ENCODE peak calls at places on chromosome 14, in eight cellular contexts. One of them, this sample, is unnamed.

GRCh38 chr14:25833341-25834121 is 764.3 kb downstream of the NOVA1 start:
- ATAC-seq in heart right ventricle: no peak
- ATAC-seq in right lobe of liver: no peak
- ATAC-seq in upper lobe of right lung: no peak
- ATAC-seq in HepG2: peak
- ATAC-seq in GM12878: no peak
- ATAC-seq in heart left ventricle: no peak
- ATAC-seq in CD8-positive, alpha-beta T cell: no peak
- ATAC-seq in this sample: no peak

GRCh38 chr14:99201351-99202073 is 70.5 kb downstream of the BCL11B start:
- ATAC-seq in heart left ventricle: no peak
- ATAC-seq in HepG2: no peak
- ATAC-seq in heart right ventricle: no peak
- ATAC-seq in right lobe of liver: no peak
- ATAC-seq in GM12878: no peak
- ATAC-seq in CD8-positive, alpha-beta T cell: peak
- ATAC-seq in upper lobe of right lung: no peak
- ATAC-seq in this sample: no peak

GRCh38 chr14:41925409-41925808 is 318.7 kb downstream of the LRFN5 start:
- ATAC-seq in CD8-positive, alpha-beta T cell: no peak
- ATAC-seq in right lobe of liver: no peak
- ATAC-seq in heart right ventricle: no peak
- ATAC-seq in upper lobe of right lung: no peak
- ATAC-seq in GM12878: peak
- ATAC-seq in HepG2: peak
- ATAC-seq in heart left ventricle: no peak
- ATAC-seq in this sample: no peak

GRCh38 chr14:48568688-48569087 is 893.3 kb upstream of the MDGA2 start:
- ATAC-seq in heart left ventricle: no peak
- ATAC-seq in upper lobe of right lung: no peak
- ATAC-seq in heart right ventricle: no peak
- ATAC-seq in HepG2: no peak
- ATAC-seq in right lobe of liver: no peak
- ATAC-seq in GM12878: no peak
- ATAC-seq in CD8-positive, alpha-beta T cell: no peak
- ATAC-seq in this sample: no peak

GRCh38 chr14:74619672-74620131 is 7.7 kb upstream of the LTBP2 start:
- ATAC-seq in heart left ventricle: peak
- ATAC-seq in GM12878: peak
- ATAC-seq in upper lobe of right lung: peak
- ATAC-seq in HepG2: peak
- ATAC-seq in heart right ventricle: peak
- ATAC-seq in right lobe of liver: peak
- ATAC-seq in CD8-positive, alpha-beta T cell: no peak
- ATAC-seq in this sample: peak

GRCh38 chr14:84760506-84760905 is 769.4 kb upstream of the FLRT2 start:
- ATAC-seq in HepG2: no peak
- ATAC-seq in GM12878: no peak
- ATAC-seq in CD8-positive, alpha-beta T cell: no peak
- ATAC-seq in heart right ventricle: no peak
- ATAC-seq in right lobe of liver: no peak
- ATAC-seq in upper lobe of right lung: no peak
- ATAC-seq in heart left ventricle: no peak
- ATAC-seq in this sample: no peak

GRCh38 chr14:61368061-61368710 is 46.8 kb downstream of the PRKCH start:
- ATAC-seq in CD8-positive, alpha-beta T cell: no peak
- ATAC-seq in HepG2: no peak
- ATAC-seq in upper lobe of right lung: peak
- ATAC-seq in heart right ventricle: no peak
- ATAC-seq in GM12878: peak
- ATAC-seq in heart left ventricle: no peak
- ATAC-seq in right lobe of liver: peak
- ATAC-seq in this sample: no peak

GRCh38 chr14:96303981-96304380 is 48.0 kb downstream of the BDKRB1 start:
- ATAC-seq in heart left ventricle: no peak
- ATAC-seq in upper lobe of right lung: no peak
- ATAC-seq in right lobe of liver: no peak
- ATAC-seq in HepG2: no peak
- ATAC-seq in heart right ventricle: no peak
- ATAC-seq in GM12878: no peak
- ATAC-seq in CD8-positive, alpha-beta T cell: no peak
- ATAC-seq in this sample: no peak

GRCh38 chr14:45134051-45134958 is at the start of gene FKBP3:
- ATAC-seq in heart right ventricle: peak
- ATAC-seq in GM12878: peak
- ATAC-seq in right lobe of liver: peak
- ATAC-seq in upper lobe of right lung: peak
- ATAC-seq in HepG2: peak
- ATAC-seq in CD8-positive, alpha-beta T cell: peak
- ATAC-seq in heart left ventricle: peak
- ATAC-seq in this sample: peak

GRCh38 chr14:45135659-45136314 is at the start of gene FANCM:
- ATAC-seq in heart right ventricle: peak
- ATAC-seq in GM12878: peak
- ATAC-seq in right lobe of liver: peak
- ATAC-seq in HepG2: peak
- ATAC-seq in heart left ventricle: peak
- ATAC-seq in CD8-positive, alpha-beta T cell: peak
- ATAC-seq in upper lobe of right lung: peak
- ATAC-seq in this sample: peak

GRCh38 chr14:45135181-45135580 is 549 bp upstream of the FANCM start:
- ATAC-seq in GM12878: no peak
- ATAC-seq in CD8-positive, alpha-beta T cell: no peak
- ATAC-seq in upper lobe of right lung: no peak
- ATAC-seq in heart right ventricle: no peak
- ATAC-seq in right lobe of liver: no peak
- ATAC-seq in heart left ventricle: no peak
- ATAC-seq in HepG2: no peak
- ATAC-seq in this sample: no peak

GRCh38 chr14:45128963-45129629 is 5.2 kb downstream of the FKBP3 start:
- ATAC-seq in CD8-positive, alpha-beta T cell: no peak
- ATAC-seq in HepG2: no peak
- ATAC-seq in right lobe of liver: no peak
- ATAC-seq in upper lobe of right lung: no peak
- ATAC-seq in GM12878: no peak
- ATAC-seq in heart left ventricle: no peak
- ATAC-seq in heart right ventricle: no peak
- ATAC-seq in this sample: no peak

GRCh38 chr14:45133683-45134050 is 614 bp downstream of the FKBP3 start:
- ATAC-seq in heart right ventricle: peak
- ATAC-seq in GM12878: no peak
- ATAC-seq in upper lobe of right lung: no peak
- ATAC-seq in CD8-positive, alpha-beta T cell: no peak
- ATAC-seq in heart left ventricle: peak
- ATAC-seq in HepG2: peak
- ATAC-seq in right lobe of liver: no peak
- ATAC-seq in this sample: peak
- H3K27ac ChIP-seq in heart right ventricle: peak
- H3K27ac ChIP-seq in GM12878: peak
- H3K27ac ChIP-seq in upper lobe of right lung: peak
- H3K27ac ChIP-seq in CD8-positive, alpha-beta T cell: peak
- H3K27ac ChIP-seq in heart left ventricle: peak
- H3K27ac ChIP-seq in HepG2: peak
- H3K27ac ChIP-seq in right lobe of liver: peak
- H3K27ac ChIP-seq in this sample: peak

DNA sequence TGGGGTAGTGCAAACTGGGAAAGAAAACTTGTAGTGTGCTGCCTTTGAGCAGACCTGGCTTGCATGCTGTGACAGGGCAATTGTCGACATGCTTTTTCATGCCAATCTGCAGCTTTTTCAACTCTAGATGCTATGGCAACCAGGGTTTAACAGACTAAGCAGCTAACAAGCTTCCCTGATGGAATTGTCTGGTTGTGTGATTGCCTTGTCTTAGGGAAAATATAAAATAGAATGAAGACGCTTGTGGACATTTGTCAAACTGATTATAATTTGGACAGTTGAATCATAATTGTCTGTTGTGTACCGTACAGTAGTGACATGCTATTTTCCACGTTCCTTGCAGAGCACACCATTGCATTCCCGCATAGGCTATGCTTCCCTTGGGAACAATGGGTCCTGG is 113.0 kb downstream of the FOXG1 start:
- ATAC-seq in GM12878: no peak
- ATAC-seq in HepG2: no peak
- ATAC-seq in heart left ventricle: no peak
- ATAC-seq in right lobe of liver: no peak
- ATAC-seq in upper lobe of right lung: no peak
- ATAC-seq in heart right ventricle: no peak
- ATAC-seq in CD8-positive, alpha-beta T cell: no peak
- ATAC-seq in this sample: no peak
- H3K27ac ChIP-seq in GM12878: no peak
- H3K27ac ChIP-seq in HepG2: no peak
- H3K27ac ChIP-seq in heart left ventricle: no peak
- H3K27ac ChIP-seq in right lobe of liver: no peak
- H3K27ac ChIP-seq in upper lobe of right lung: no peak
- H3K27ac ChIP-seq in heart right ventricle: no peak
- H3K27ac ChIP-seq in CD8-positive, alpha-beta T cell: no peak
- H3K27ac ChIP-seq in this sample: no peak

GRCh38 chr14:39365354-39365753 is 66.9 kb downstream of the FBXO33 start:
- ATAC-seq in heart right ventricle: no peak
- ATAC-seq in heart left ventricle: no peak
- ATAC-seq in GM12878: no peak
- ATAC-seq in right lobe of liver: no peak
- ATAC-seq in HepG2: no peak
- ATAC-seq in CD8-positive, alpha-beta T cell: no peak
- ATAC-seq in upper lobe of right lung: no peak
- ATAC-seq in this sample: no peak
- H3K27ac ChIP-seq in heart right ventricle: no peak
- H3K27ac ChIP-seq in heart left ventricle: no peak
- H3K27ac ChIP-seq in GM12878: no peak
- H3K27ac ChIP-seq in right lobe of liver: no peak
- H3K27ac ChIP-seq in HepG2: no peak
- H3K27ac ChIP-seq in CD8-positive, alpha-beta T cell: no peak
- H3K27ac ChIP-seq in upper lobe of right lung: no peak
- H3K27ac ChIP-seq in this sample: no peak

GRCh38 chr14:89040080-89040437 is 215.6 kb downstream of the TTC8 start:
- ATAC-seq in HepG2: no peak
- ATAC-seq in upper lobe of right lung: no peak
- ATAC-seq in heart right ventricle: no peak
- ATAC-seq in CD8-positive, alpha-beta T cell: no peak
- ATAC-seq in heart left ventricle: no peak
- ATAC-seq in right lobe of liver: no peak
- ATAC-seq in GM12878: peak
- ATAC-seq in this sample: no peak
- H3K27ac ChIP-seq in HepG2: peak
- H3K27ac ChIP-seq in upper lobe of right lung: no peak
- H3K27ac ChIP-seq in heart right ventricle: peak
- H3K27ac ChIP-seq in CD8-positive, alpha-beta T cell: no peak
- H3K27ac ChIP-seq in heart left ventricle: peak
- H3K27ac ChIP-seq in right lobe of liver: peak
- H3K27ac ChIP-seq in GM12878: no peak
- H3K27ac ChIP-seq in this sample: peak

This sample was measured in gastroesophageal sphincter.